ENCODE peak calls at places on chromosomes 11 and 22, in nine cellular contexts. One of them, this sample, is unnamed.

GRCh38 chr11:64186205-64187165 is 514 bp downstream of the STIP1 start:
- DNase-seq in cardiac muscle cell: peak
- DNase-seq in AG04450: no peak
- DNase-seq in activated gamma-delta T cell treated with Interleukin-2 at 50 U/mL for 16 hours: peak
- DNase-seq in adipocyte: peak
- DNase-seq in bronchial epithelial cell: no peak
- DNase-seq in psoas muscle: no peak
- DNase-seq in tibial artery: no peak
- DNase-seq in RCC 7860: no peak
- DNase-seq in this sample: no peak

GRCh38 chr22:47094861-47095330 is 332.4 kb downstream of the TBC1D22A start:
- DNase-seq in cardiac muscle cell: no peak
- DNase-seq in AG04450: no peak
- DNase-seq in activated gamma-delta T cell treated with Interleukin-2 at 50 U/mL for 16 hours: no peak
- DNase-seq in adipocyte: peak
- DNase-seq in bronchial epithelial cell: peak
- DNase-seq in psoas muscle: no peak
- DNase-seq in tibial artery: no peak
- DNase-seq in RCC 7860: no peak
- DNase-seq in this sample: no peak

GRCh38 chr11:6096417-6096816 is 11.1 kb upstream of the OR56B4 start:
- DNase-seq in cardiac muscle cell: peak
- DNase-seq in AG04450: no peak
- DNase-seq in activated gamma-delta T cell treated with Interleukin-2 at 50 U/mL for 16 hours: no peak
- DNase-seq in adipocyte: no peak
- DNase-seq in bronchial epithelial cell: no peak
- DNase-seq in psoas muscle: no peak
- DNase-seq in tibial artery: no peak
- DNase-seq in RCC 7860: no peak
- DNase-seq in this sample: no peak

GRCh38 chr11:66700742-66701141 is 23.1 kb upstream of the RBM4B start:
- DNase-seq in cardiac muscle cell: no peak
- DNase-seq in AG04450: no peak
- DNase-seq in activated gamma-delta T cell treated with Interleukin-2 at 50 U/mL for 16 hours: no peak
- DNase-seq in adipocyte: no peak
- DNase-seq in bronchial epithelial cell: no peak
- DNase-seq in psoas muscle: no peak
- DNase-seq in tibial artery: no peak
- DNase-seq in RCC 7860: no peak
- DNase-seq in this sample: no peak

GRCh38 chr11:65606876-65607613 is 7.0 kb downstream of the MAP3K11 start:
- DNase-seq in cardiac muscle cell: peak
- DNase-seq in AG04450: peak
- DNase-seq in activated gamma-delta T cell treated with Interleukin-2 at 50 U/mL for 16 hours: no peak
- DNase-seq in adipocyte: peak
- DNase-seq in bronchial epithelial cell: peak
- DNase-seq in psoas muscle: peak
- DNase-seq in tibial artery: peak
- DNase-seq in RCC 7860: no peak
- DNase-seq in this sample: no peak

GRCh38 chr11:108538502-108538901 is 40.3 kb upstream of the POGLUT3 start:
- DNase-seq in cardiac muscle cell: no peak
- DNase-seq in AG04450: no peak
- DNase-seq in activated gamma-delta T cell treated with Interleukin-2 at 50 U/mL for 16 hours: no peak
- DNase-seq in adipocyte: no peak
- DNase-seq in bronchial epithelial cell: no peak
- DNase-seq in psoas muscle: no peak
- DNase-seq in tibial artery: no peak
- DNase-seq in RCC 7860: no peak
- DNase-seq in this sample: no peak

GRCh38 chr11:120131941-120132644 is 5.8 kb downstream of the TRIM29 start:
- DNase-seq in cardiac muscle cell: no peak
- DNase-seq in AG04450: no peak
- DNase-seq in activated gamma-delta T cell treated with Interleukin-2 at 50 U/mL for 16 hours: no peak
- DNase-seq in adipocyte: no peak
- DNase-seq in bronchial epithelial cell: peak
- DNase-seq in psoas muscle: no peak
- DNase-seq in tibial artery: peak
- DNase-seq in RCC 7860: no peak
- DNase-seq in this sample: peak

GRCh38 chr11:117054382-117054781 is 43.8 kb downstream of the SIK3 start:
- DNase-seq in cardiac muscle cell: no peak
- DNase-seq in AG04450: no peak
- DNase-seq in activated gamma-delta T cell treated with Interleukin-2 at 50 U/mL for 16 hours: no peak
- DNase-seq in adipocyte: no peak
- DNase-seq in bronchial epithelial cell: no peak
- DNase-seq in psoas muscle: no peak
- DNase-seq in tibial artery: no peak
- DNase-seq in RCC 7860: no peak
- DNase-seq in this sample: no peak

GRCh38 chr22:36425977-36426523 is 38.3 kb upstream of the MYH9 start:
- DNase-seq in cardiac muscle cell: peak
- DNase-seq in AG04450: no peak
- DNase-seq in activated gamma-delta T cell treated with Interleukin-2 at 50 U/mL for 16 hours: no peak
- DNase-seq in adipocyte: no peak
- DNase-seq in bronchial epithelial cell: no peak
- DNase-seq in psoas muscle: peak
- DNase-seq in tibial artery: peak
- DNase-seq in RCC 7860: peak
- DNase-seq in this sample: no peak

GRCh38 chr22:27801197-27801615 is 350 bp downstream of the MN1 start:
- DNase-seq in cardiac muscle cell: peak
- DNase-seq in AG04450: no peak
- DNase-seq in activated gamma-delta T cell treated with Interleukin-2 at 50 U/mL for 16 hours: no peak
- DNase-seq in adipocyte: peak
- DNase-seq in bronchial epithelial cell: no peak
- DNase-seq in psoas muscle: peak
- DNase-seq in tibial artery: no peak
- DNase-seq in RCC 7860: peak
- DNase-seq in this sample: no peak

GRCh38 chr11:56172256-56172835 is 4.1 kb upstream of the OR5J2 start:
- DNase-seq in cardiac muscle cell: no peak
- DNase-seq in AG04450: no peak
- DNase-seq in activated gamma-delta T cell treated with Interleukin-2 at 50 U/mL for 16 hours: no peak
- DNase-seq in adipocyte: no peak
- DNase-seq in bronchial epithelial cell: no peak
- DNase-seq in psoas muscle: no peak
- DNase-seq in tibial artery: no peak
- DNase-seq in RCC 7860: no peak
- DNase-seq in this sample: no peak

GRCh38 chr11:63837719-63838118 is 1.2 kb upstream of the MARK2 start:
- DNase-seq in cardiac muscle cell: no peak
- DNase-seq in AG04450: no peak
- DNase-seq in activated gamma-delta T cell treated with Interleukin-2 at 50 U/mL for 16 hours: no peak
- DNase-seq in adipocyte: no peak
- DNase-seq in bronchial epithelial cell: no peak
- DNase-seq in psoas muscle: no peak
- DNase-seq in tibial artery: no peak
- DNase-seq in RCC 7860: no peak
- DNase-seq in this sample: no peak

GRCh38 chr11:57276857-57277505 is 39.9 kb upstream of the APLNR start:
- DNase-seq in cardiac muscle cell: no peak
- DNase-seq in AG04450: no peak
- DNase-seq in activated gamma-delta T cell treated with Interleukin-2 at 50 U/mL for 16 hours: no peak
- DNase-seq in adipocyte: peak
- DNase-seq in bronchial epithelial cell: peak
- DNase-seq in psoas muscle: no peak
- DNase-seq in tibial artery: no peak
- DNase-seq in RCC 7860: no peak
- DNase-seq in this sample: no peak

GRCh38 chr22:37510046-37510445 is 9.2 kb downstream of the CARD10 start:
- DNase-seq in cardiac muscle cell: no peak
- DNase-seq in AG04450: no peak
- DNase-seq in activated gamma-delta T cell treated with Interleukin-2 at 50 U/mL for 16 hours: no peak
- DNase-seq in adipocyte: no peak
- DNase-seq in bronchial epithelial cell: no peak
- DNase-seq in psoas muscle: no peak
- DNase-seq in tibial artery: no peak
- DNase-seq in RCC 7860: no peak
- DNase-seq in this sample: peak

GRCh38 chr11:116828632-116829524 is 829 bp upstream of the APOC3 start:
- DNase-seq in cardiac muscle cell: no peak
- DNase-seq in AG04450: no peak
- DNase-seq in activated gamma-delta T cell treated with Interleukin-2 at 50 U/mL for 16 hours: no peak
- DNase-seq in adipocyte: no peak
- DNase-seq in bronchial epithelial cell: no peak
- DNase-seq in psoas muscle: no peak
- DNase-seq in tibial artery: no peak
- DNase-seq in RCC 7860: no peak
- DNase-seq in this sample: no peak

GRCh38 chr11:44754876-44755552 is 28.3 kb downstream of the TSPAN18 start:
- DNase-seq in cardiac muscle cell: no peak
- DNase-seq in AG04450: no peak
- DNase-seq in activated gamma-delta T cell treated with Interleukin-2 at 50 U/mL for 16 hours: no peak
- DNase-seq in adipocyte: no peak
- DNase-seq in bronchial epithelial cell: no peak
- DNase-seq in psoas muscle: no peak
- DNase-seq in tibial artery: no peak
- DNase-seq in RCC 7860: no peak
- DNase-seq in this sample: no peak

GRCh38 chr11:121595717-121596156 is 143.0 kb upstream of the SORL1-AS1 start:
- DNase-seq in cardiac muscle cell: no peak
- DNase-seq in AG04450: peak
- DNase-seq in activated gamma-delta T cell treated with Interleukin-2 at 50 U/mL for 16 hours: no peak
- DNase-seq in adipocyte: peak
- DNase-seq in bronchial epithelial cell: peak
- DNase-seq in psoas muscle: no peak
- DNase-seq in tibial artery: peak
- DNase-seq in RCC 7860: peak
- DNase-seq in this sample: no peak

GRCh38 chr22:46052801-46053562 is 76.0 kb upstream of the WNT7B start:
- DNase-seq in cardiac muscle cell: no peak
- DNase-seq in AG04450: no peak
- DNase-seq in activated gamma-delta T cell treated with Interleukin-2 at 50 U/mL for 16 hours: no peak
- DNase-seq in adipocyte: peak
- DNase-seq in bronchial epithelial cell: no peak
- DNase-seq in psoas muscle: peak
- DNase-seq in tibial artery: peak
- DNase-seq in RCC 7860: peak
- DNase-seq in this sample: no peak

GRCh38 chr11:96337541-96338530 is 5.2 kb downstream of the MAML2 start:
- DNase-seq in cardiac muscle cell: peak
- DNase-seq in AG04450: no peak
- DNase-seq in activated gamma-delta T cell treated with Interleukin-2 at 50 U/mL for 16 hours: no peak
- DNase-seq in adipocyte: peak
- DNase-seq in bronchial epithelial cell: no peak
- DNase-seq in psoas muscle: no peak
- DNase-seq in tibial artery: peak
- DNase-seq in RCC 7860: no peak
- DNase-seq in this sample: no peak

GRCh38 chr11:87150936-87151335 is 113.2 kb downstream of the TMEM135 start:
- DNase-seq in cardiac muscle cell: no peak
- DNase-seq in AG04450: no peak
- DNase-seq in activated gamma-delta T cell treated with Interleukin-2 at 50 U/mL for 16 hours: no peak
- DNase-seq in adipocyte: peak
- DNase-seq in bronchial epithelial cell: peak
- DNase-seq in psoas muscle: no peak
- DNase-seq in tibial artery: no peak
- DNase-seq in RCC 7860: no peak
- DNase-seq in this sample: no peak

GRCh38 chr11:88292156-88292844 is 45.2 kb downstream of the CTSC start:
- DNase-seq in cardiac muscle cell: peak
- DNase-seq in AG04450: no peak
- DNase-seq in activated gamma-delta T cell treated with Interleukin-2 at 50 U/mL for 16 hours: no peak
- DNase-seq in adipocyte: peak
- DNase-seq in bronchial epithelial cell: peak
- DNase-seq in psoas muscle: no peak
- DNase-seq in tibial artery: no peak
- DNase-seq in RCC 7860: no peak
- DNase-seq in this sample: no peak

GRCh38 chr11:74325649-74326645 is 14.5 kb upstream of the P4HA3 start:
- DNase-seq in cardiac muscle cell: no peak
- DNase-seq in AG04450: peak
- DNase-seq in activated gamma-delta T cell treated with Interleukin-2 at 50 U/mL for 16 hours: no peak
- DNase-seq in adipocyte: peak
- DNase-seq in bronchial epithelial cell: no peak
- DNase-seq in psoas muscle: peak
- DNase-seq in tibial artery: peak
- DNase-seq in RCC 7860: no peak
- DNase-seq in this sample: no peak

GRCh38 chr11:70124321-70125061 is 46.4 kb downstream of the ANO1 start:
- DNase-seq in cardiac muscle cell: no peak
- DNase-seq in AG04450: no peak
- DNase-seq in activated gamma-delta T cell treated with Interleukin-2 at 50 U/mL for 16 hours: no peak
- DNase-seq in adipocyte: no peak
- DNase-seq in bronchial epithelial cell: peak
- DNase-seq in psoas muscle: no peak
- DNase-seq in tibial artery: peak
- DNase-seq in RCC 7860: no peak
- DNase-seq in this sample: no peak

This sample was measured in natural killer cell treated with Interleukin-12 subunit alpha and Interleukin-12 subunit beta and Interleukin-15 and Interleukin-18, amount 100 ng/mL, for 72 hours.